ENCODE peak calls at places on chromosomes 4 and X, in four cellular contexts. One of them, this sample, is unnamed.

GRCh38 chr4:139647184-139647583 is 18.4 kb upstream of the MGST2 start:
- DNase-seq in lower lobe of right lung: no peak
- DNase-seq in HCT116: no peak
- DNase-seq in AG04449: no peak
- DNase-seq in this sample: no peak

GRCh38 chr4:77600521-77601451 is 4.8 kb upstream of the CXCL13 start:
- DNase-seq in HCT116: peak; percentile 37
- DNase-seq in AG04449: no peak
- DNase-seq in lower lobe of right lung: no peak
- DNase-seq in this sample: no peak

GRCh38 chrX:134797390-134797700 is 139.1 kb upstream of the PLAC1 start:
- DNase-seq in HCT116: no peak
- DNase-seq in AG04449: no peak
- DNase-seq in lower lobe of right lung: no peak
- DNase-seq in this sample: no peak

GRCh38 chr4:48778431-48779094 is 1.5 kb downstream of the FRYL start:
- DNase-seq in HCT116: no peak
- DNase-seq in lower lobe of right lung: no peak
- DNase-seq in AG04449: peak; percentile 26
- DNase-seq in this sample: no peak

GRCh38 chr4:6523251-6523650 is 50.8 kb upstream of the PPP2R2C start:
- DNase-seq in lower lobe of right lung: no peak
- DNase-seq in AG04449: no peak
- DNase-seq in HCT116: no peak
- DNase-seq in this sample: no peak

GRCh38 chr4:81562093-81562492 is 90.4 kb upstream of the RASGEF1B start:
- DNase-seq in AG04449: no peak
- DNase-seq in HCT116: no peak
- DNase-seq in lower lobe of right lung: no peak
- DNase-seq in this sample: no peak

GRCh38 chr4:124282301-124282898 is 430.1 kb downstream of the ANKRD50 start:
- DNase-seq in AG04449: no peak
- DNase-seq in lower lobe of right lung: no peak
- DNase-seq in HCT116: no peak
- DNase-seq in this sample: no peak

GRCh38 chr4:28277931-28278330 is 1417.3 kb downstream of the STIM2 start:
- DNase-seq in AG04449: no peak
- DNase-seq in HCT116: no peak
- DNase-seq in lower lobe of right lung: no peak
- DNase-seq in this sample: no peak

GRCh38 chrX:19156223-19156622 is 34.0 kb upstream of the ADGRG2 start:
- DNase-seq in lower lobe of right lung: no peak
- DNase-seq in AG04449: no peak
- DNase-seq in HCT116: no peak
- DNase-seq in this sample: no peak

GRCh38 chr4:76463568-76463967 is 28.5 kb downstream of the SHROOM3 start:
- DNase-seq in lower lobe of right lung: no peak
- DNase-seq in HCT116: no peak
- DNase-seq in AG04449: no peak
- DNase-seq in this sample: no peak

GRCh38 chrX:23890933-23891332 is 16.8 kb downstream of the APOO start:
- DNase-seq in AG04449: no peak
- DNase-seq in HCT116: no peak
- DNase-seq in lower lobe of right lung: no peak
- DNase-seq in this sample: no peak

GRCh38 chr4:22962186-22962786 is 269.5 kb downstream of the GBA3 start:
- DNase-seq in AG04449: no peak
- DNase-seq in lower lobe of right lung: no peak
- DNase-seq in HCT116: no peak
- DNase-seq in this sample: no peak
- TF ChIP-seq CTCF in AG04449: peak; percentile 49
- TF ChIP-seq CTCF in lower lobe of right lung: peak; percentile 33
- TF ChIP-seq CTCF in HCT116: peak; percentile 13
- TF ChIP-seq CTCF in this sample: no peak

GRCh38 chrX:154459843-154460242 is 1.8 kb downstream of the PLXNA3 start:
- DNase-seq in HCT116: no peak
- DNase-seq in AG04449: no peak
- DNase-seq in lower lobe of right lung: no peak
- DNase-seq in this sample: no peak
- TF ChIP-seq CTCF in HCT116: no peak
- TF ChIP-seq CTCF in AG04449: no peak
- TF ChIP-seq CTCF in lower lobe of right lung: no peak
- TF ChIP-seq CTCF in this sample: no peak

GRCh38 chrX:9341305-9342201 is 123.3 kb upstream of the TBL1X start:
- DNase-seq in lower lobe of right lung: peak; percentile 82
- DNase-seq in AG04449: no peak
- DNase-seq in HCT116: no peak
- DNase-seq in this sample: peak; percentile 78
- TF ChIP-seq CTCF in lower lobe of right lung: no peak
- TF ChIP-seq CTCF in AG04449: no peak
- TF ChIP-seq CTCF in HCT116: no peak
- TF ChIP-seq CTCF in this sample: no peak

DNA sequence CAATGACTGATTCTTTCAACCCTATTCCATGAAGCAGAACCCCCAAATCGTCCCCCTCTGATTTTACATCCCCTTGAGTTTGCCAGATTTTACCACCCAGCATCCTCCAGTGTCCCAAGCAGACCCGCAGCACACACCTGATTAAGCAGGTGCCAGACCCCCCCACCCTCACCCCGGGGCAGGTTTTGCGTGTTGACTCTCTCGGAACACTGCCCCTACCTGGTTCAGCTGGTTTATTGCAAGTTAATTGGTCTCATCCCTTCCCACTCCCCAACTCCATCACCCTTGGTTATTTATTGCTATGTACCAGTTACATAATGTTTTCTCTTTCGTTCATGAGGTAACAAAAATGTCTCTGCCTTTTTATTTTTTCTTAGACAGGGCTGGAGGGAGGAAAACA is 258.4 kb downstream of the BCOR start:
- DNase-seq in HCT116: no peak
- DNase-seq in lower lobe of right lung: no peak
- DNase-seq in AG04449: no peak
- DNase-seq in this sample: no peak
- TF ChIP-seq CTCF in HCT116: peak; percentile 2
- TF ChIP-seq CTCF in lower lobe of right lung: no peak
- TF ChIP-seq CTCF in AG04449: no peak
- TF ChIP-seq CTCF in this sample: no peak

This sample was measured in CD14-positive monocyte.